ENCODE peak calls at places on chromosomes 1 and 21, in nine cellular contexts. W is iPS DF 6.9, Q is neuronal stem cell, Z is PC-3, N is HuH-7.5, S is HFFc6, F is small intestine, K is psoas muscle, X is mucosa of gallbladder. V is an unnamed sample.

GRCh38 chr21:42222821-42223390 is 4.0 kb downstream of the ABCG1 start:
- DNase-seq in W (no peak), Q (no peak), Z (no peak), N (no peak), S (no peak), F (no peak), K (no peak), X (no peak), V (no peak)

GRCh38 chr1:69244211-69244610 is 323.5 kb upstream of the LRRC7 start:
- DNase-seq in W (peak; percentile 13), Q (no peak), Z (no peak), N (no peak), S (no peak), F (no peak), K (no peak), X (no peak), V (no peak)

GRCh38 chr1:224736619-224737352 is 120.7 kb downstream of the CNIH3 start:
- DNase-seq in W (no peak), Q (no peak), Z (no peak), N (no peak), S (no peak), F (no peak), K (no peak), X (no peak), V (no peak)

GRCh38 chr21:45114072-45114471 is 39.7 kb downstream of the ADARB1 start:
- DNase-seq in W (no peak), Q (no peak), Z (no peak), N (no peak), S (no peak), F (no peak), K (no peak), X (no peak), V (no peak)

GRCh38 chr1:227134686-227135314 is 183.5 kb downstream of the CDC42BPA start:
- DNase-seq in W (no peak), Q (no peak), Z (no peak), N (no peak), S (no peak), F (no peak), K (no peak), X (no peak), V (no peak)

GRCh38 chr1:22101995-22102394 is 40.9 kb downstream of the WNT4 start:
- DNase-seq in W (no peak), Q (no peak), Z (no peak), N (no peak), S (no peak), F (no peak), K (no peak), X (no peak), V (no peak)

GRCh38 chr1:12173631-12174121 is 6.9 kb downstream of the TNFRSF1B start:
- DNase-seq in W (no peak), Q (no peak), Z (no peak), N (no peak), S (no peak), F (peak; percentile 74), K (no peak), X (peak; percentile 88), V (no peak)

GRCh38 chr1:205430631-205431305 is 8.9 kb upstream of the LEMD1 start:
- DNase-seq in W (no peak), Q (peak; percentile 64), Z (peak; percentile 22), N (no peak), S (no peak), F (peak; percentile 53), K (peak; percentile 76), X (peak; percentile 62), V (no peak)

GRCh38 chr1:184595609-184596008 is 159.0 kb downstream of the EDEM3 start:
- DNase-seq in W (no peak), Q (no peak), Z (peak; percentile 70), N (no peak), S (peak; percentile 59), F (no peak), K (no peak), X (no peak), V (no peak)

GRCh38 chr1:94105957-94106529 is 14.9 kb downstream of the ABCA4 start:
- DNase-seq in W (no peak), Q (no peak), Z (no peak), N (no peak), S (no peak), F (no peak), K (no peak), X (no peak), V (peak; percentile 68)

GRCh38 chr1:62450301-62450700 is 13.5 kb downstream of the USP1 start:
- DNase-seq in W (no peak), Q (no peak), Z (no peak), N (no peak), S (no peak), F (no peak), K (no peak), X (no peak), V (no peak)

GRCh38 chr1:85465099-85465790 is at the start of gene DDAH1:
- DNase-seq in W (no peak), Q (no peak), Z (peak; percentile 75), N (peak; percentile 62), S (peak; percentile 46), F (peak; percentile 74), K (peak; percentile 69), X (peak; percentile 60), V (peak; percentile 23)

GRCh38 chr1:155324717-155325595 is 4.3 kb downstream of the RUSC1 start:
- DNase-seq in W (no peak), Q (no peak), Z (peak; percentile 73), N (peak; percentile 77), S (peak; percentile 40), F (peak; percentile 71), K (peak; percentile 76), X (peak; percentile 46), V (no peak)

GRCh38 chr1:42335809-42336518 is 929 bp upstream of the FOXJ3 start:
- DNase-seq in W (no peak), Q (no peak), Z (peak; percentile 56), N (peak; percentile 26), S (peak; percentile 44), F (peak; percentile 95), K (no peak), X (peak; percentile 34), V (no peak)

GRCh38 chr1:68217060-68217554 is 15.2 kb downstream of the WLS start:
- DNase-seq in W (no peak), Q (peak; percentile 91), Z (no peak), N (no peak), S (no peak), F (no peak), K (no peak), X (peak; percentile 48), V (peak; percentile 79)

GRCh38 chr1:3213730-3214129 is 144.7 kb downstream of the PRDM16 start:
- DNase-seq in W (no peak), Q (no peak), Z (no peak), N (no peak), S (no peak), F (peak; percentile 92), K (no peak), X (peak; percentile 76), V (no peak)

GRCh38 chr1:65083263-65083896 is 64.6 kb upstream of the AK4 start:
- DNase-seq in W (no peak), Q (no peak), Z (no peak), N (no peak), S (no peak), F (no peak), K (no peak), X (no peak), V (no peak)

GRCh38 chr21:33682992-33683627 is 40.8 kb downstream of the ITSN1 start:
- DNase-seq in W (no peak), Q (no peak), Z (peak; percentile 86), N (no peak), S (peak; percentile 81), F (no peak), K (no peak), X (no peak), V (peak; percentile 91)

GRCh38 chr1:2188336-2188735 is 6.2 kb downstream of the FAAP20 start:
- DNase-seq in W (no peak), Q (no peak), Z (no peak), N (no peak), S (no peak), F (no peak), K (no peak), X (no peak), V (no peak)

GRCh38 chr1:29279406-29279805 is 43.1 kb downstream of the PTPRU start:
- DNase-seq in W (no peak), Q (no peak), Z (no peak), N (no peak), S (no peak), F (no peak), K (no peak), X (no peak), V (no peak)

GRCh38 chr1:43774359-43774758 is 67.0 kb downstream of the ST3GAL3 start:
- DNase-seq in W (no peak), Q (no peak), Z (peak; percentile 70), N (no peak), S (peak; percentile 36), F (no peak), K (no peak), X (no peak), V (no peak)

GRCh38 chr1:236021424-236022135 is 43.3 kb downstream of the NID1 start:
- DNase-seq in W (no peak), Q (peak; percentile 12), Z (no peak), N (no peak), S (peak; percentile 23), F (no peak), K (no peak), X (no peak), V (peak; percentile 78)

GRCh38 chr1:6421266-6421665 is 1.5 kb upstream of the HES2 start:
- DNase-seq in W (no peak), Q (no peak), Z (no peak), N (no peak), S (no peak), F (no peak), K (no peak), X (no peak), V (no peak)

GRCh38 chr1:155191904-155192303 is 15.8 kb downstream of the THBS3 start:
- DNase-seq in W (no peak), Q (no peak), Z (no peak), N (peak; percentile 58), S (no peak), F (no peak), K (peak; percentile 56), X (no peak), V (no peak)

GRCh38 chr1:226889616-226890330 is 19.4 kb downstream of the PSEN2 start:
- DNase-seq in W (no peak), Q (no peak), Z (no peak), N (no peak), S (no peak), F (no peak), K (no peak), X (no peak), V (no peak)

GRCh38 chr1:76038306-76039004 is 36.1 kb upstream of the ST6GALNAC3 start:
- DNase-seq in W (no peak), Q (no peak), Z (no peak), N (no peak), S (peak; percentile 15), F (no peak), K (no peak), X (no peak), V (no peak)

GRCh38 chr1:25001125-25001915 is 71.2 kb upstream of the RUNX3 start:
- DNase-seq in W (no peak), Q (no peak), Z (no peak), N (no peak), S (no peak), F (no peak), K (peak; percentile 34), X (no peak), V (no peak)

GRCh38 chr21:41651830-41652229 is 115.0 kb downstream of the RIPK4 start:
- DNase-seq in W (no peak), Q (no peak), Z (peak; percentile 86), N (no peak), S (no peak), F (peak; percentile 50), K (no peak), X (no peak), V (no peak)

GRCh38 chr1:205749094-205749825 is 722 bp downstream of the NUCKS1 start:
- DNase-seq in W (peak; percentile 84), Q (peak; percentile 95), Z (peak; percentile 98), N (peak; percentile 91), S (peak; percentile 90), F (peak; percentile 95), K (peak; percentile 96), X (peak; percentile 95), V (peak; percentile 85)

GRCh38 chr1:114352797-114353196 is 158.2 kb downstream of the TRIM33 start:
- DNase-seq in W (no peak), Q (no peak), Z (no peak), N (no peak), S (no peak), F (no peak), K (no peak), X (no peak), V (no peak)

GRCh38 chr1:167775178-167775577 is 53.4 kb downstream of the MPZL1 start:
- DNase-seq in W (no peak), Q (no peak), Z (no peak), N (no peak), S (peak; percentile 62), F (no peak), K (no peak), X (no peak), V (no peak)